ENCODE peak calls at places on chromosomes 16 and 17, in four cellular contexts. X, Z, M and D are unnamed samples. For H3K36me3 and H3K27me3, the result is how much of the 10 kb centered on the place peaks cover.

GRCh38 chr17:6110088-6110487 is 39.9 kb downstream of the WSCD1 start:
- DNase-seq in X (no peak), Z (no peak), M (no peak), D (no peak)

GRCh38 chr17:83078378-83079339 is 750 bp upstream of the METRNL start:
- DNase-seq in X (no peak), Z (no peak), M (peak), D (peak)

GRCh38 chr16:56985288-56985961 is 3.9 kb upstream of the NLRC5 start:
- DNase-seq in X (peak), Z (no peak), M (peak), D (peak)

GRCh38 chr16:17246577-17246885 is 224.2 kb downstream of the XYLT1 start:
- DNase-seq in X (no peak), Z (no peak), M (no peak), D (no peak)

GRCh38 chr17:82338858-82339633 is 5.5 kb upstream of the SECTM1 start:
- DNase-seq in X (peak), Z (no peak), M (peak), D (peak)

GRCh38 chr17:81735181-81736102 is 23.4 kb downstream of the SLC25A10 start:
- DNase-seq in X (no peak), Z (no peak), M (peak), D (no peak)

GRCh38 chr17:76417499-76418143 is 33.2 kb downstream of the SPHK1 start:
- DNase-seq in X (no peak), Z (no peak), M (no peak), D (no peak)

GRCh38 chr17:4834621-4835020 is 1.5 kb downstream of the MINK1 start:
- DNase-seq in X (no peak), Z (no peak), M (peak), D (no peak)

GRCh38 chr17:63309021-63309420 is 137.1 kb downstream of the CYB561 start:
- DNase-seq in X (no peak), Z (no peak), M (no peak), D (no peak)

GRCh38 chr16:15952265-15952711 is 2.9 kb downstream of the ABCC1 start:
- DNase-seq in X (no peak), Z (no peak), M (no peak), D (no peak)

GRCh38 chr17:21005803-21006202 is 37.0 kb downstream of the USP22 start:
- DNase-seq in X (no peak), Z (no peak), M (no peak), D (no peak)

GRCh38 chr17:50661795-50662391 is 27.2 kb downstream of the ABCC3 start:
- DNase-seq in X (no peak), Z (peak), M (peak), D (peak)

GRCh38 chr17:43615952-43616351 is 45.8 kb downstream of the MEOX1 start:
- DNase-seq in X (no peak), Z (no peak), M (no peak), D (no peak)

GRCh38 chr16:28873543-28874201 is 4.6 kb upstream of the ATP2A1 start:
- DNase-seq in X (no peak), Z (peak), M (peak), D (peak)

GRCh38 chr16:11583171-11583570 is 3.5 kb downstream of the LITAF start:
- DNase-seq in X (no peak), Z (no peak), M (peak), D (no peak)

GRCh38 chr17:81064746-81065475 is 30.0 kb downstream of the BAIAP2 start:
- DNase-seq in X (no peak), Z (no peak), M (peak), D (peak)

GRCh38 chr17:3827124-3827773 is 18.8 kb downstream of the NCBP3 start:
- DNase-seq in X (no peak), Z (peak), M (peak), D (peak)

GRCh38 chr16:12535535-12536411 is 267.9 kb downstream of the CPPED1 start:
- DNase-seq in X (no peak), Z (peak), M (no peak), D (peak)

GRCh38 chr16:85393674-85394510 is 219.2 kb upstream of the GSE1 start:
- DNase-seq in X (peak), Z (peak), M (peak), D (peak)

GRCh38 chr16:89422527-89422904 is 67.8 kb downstream of the ANKRD11 start:
- DNase-seq in X (no peak), Z (no peak), M (peak), D (no peak)

GRCh38 chr16:30698816-30699614 is at the start of gene SRCAP:
- DNase-seq in X (peak), Z (peak), M (peak), D (peak)

GRCh38 chr16:30698139-30698815 is 694 bp upstream of the SRCAP start:
- DNase-seq in X (peak), Z (peak), M (peak), D (peak)

GRCh38 chr16:30700971-30701370 is 2.0 kb downstream of the SRCAP start:
- DNase-seq in X (no peak), Z (no peak), M (no peak), D (no peak)

GRCh38 chr16:30699615-30700099 is 686 bp downstream of the SRCAP start:
- DNase-seq in X (no peak), Z (no peak), M (no peak), D (peak)

GRCh38 chr16:30700491-30700890 is 1.5 kb downstream of the SRCAP start:
- DNase-seq in X (peak), Z (no peak), M (peak), D (peak)
- H3K36me3 ChIP-seq in X (half or more), Z (half or more), M (under half), D (under half)

GRCh38 chr17:40319651-40320550 is 10.9 kb downstream of the RARA start:
- DNase-seq in X (peak), Z (peak), M (peak), D (peak)
- H3K27me3 ChIP-seq in X (under half), Z (under half), M (under half), D (under half)

DNA sequence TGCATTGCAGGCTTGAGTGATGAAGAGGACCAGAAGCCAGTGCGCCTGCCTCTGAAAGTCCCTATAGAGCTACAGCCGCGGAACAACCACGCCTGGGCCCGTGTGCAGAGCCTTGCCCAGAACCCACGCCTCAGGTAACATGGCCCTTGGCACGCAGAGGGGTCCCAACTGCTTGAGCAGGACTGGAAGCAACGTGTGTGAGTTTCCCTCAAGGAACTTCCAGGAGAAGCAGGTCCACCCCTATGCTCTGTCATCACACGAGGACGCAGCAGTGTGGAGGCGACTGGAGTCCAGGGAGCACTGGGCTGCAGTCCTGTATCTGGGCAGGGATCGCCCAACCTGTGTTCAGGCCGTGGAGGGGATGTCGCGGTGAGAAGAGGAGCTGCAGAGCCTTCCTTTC is 25.1 kb upstream of the JPT2 start:
- DNase-seq in X (no peak), Z (no peak), M (no peak), D (no peak)
- H3K36me3 ChIP-seq in X (half or more), Z (half or more), M (half or more), D (under half)

GRCh38 chr17:77695386-77695785 is 263.1 kb upstream of the TNRC6C start:
- DNase-seq in X (no peak), Z (no peak), M (peak), D (peak)

GRCh38 chr17:77697480-77698400 is 260.8 kb upstream of the TNRC6C start:
- DNase-seq in X (no peak), Z (no peak), M (no peak), D (peak)

GRCh38 chr17:77696151-77696719 is 262.3 kb upstream of the TNRC6C start:
- DNase-seq in X (no peak), Z (no peak), M (no peak), D (peak)

GRCh38 chr17:77698903-77699615 is 259.4 kb upstream of the TNRC6C start:
- DNase-seq in X (no peak), Z (no peak), M (peak), D (no peak)

DNA sequence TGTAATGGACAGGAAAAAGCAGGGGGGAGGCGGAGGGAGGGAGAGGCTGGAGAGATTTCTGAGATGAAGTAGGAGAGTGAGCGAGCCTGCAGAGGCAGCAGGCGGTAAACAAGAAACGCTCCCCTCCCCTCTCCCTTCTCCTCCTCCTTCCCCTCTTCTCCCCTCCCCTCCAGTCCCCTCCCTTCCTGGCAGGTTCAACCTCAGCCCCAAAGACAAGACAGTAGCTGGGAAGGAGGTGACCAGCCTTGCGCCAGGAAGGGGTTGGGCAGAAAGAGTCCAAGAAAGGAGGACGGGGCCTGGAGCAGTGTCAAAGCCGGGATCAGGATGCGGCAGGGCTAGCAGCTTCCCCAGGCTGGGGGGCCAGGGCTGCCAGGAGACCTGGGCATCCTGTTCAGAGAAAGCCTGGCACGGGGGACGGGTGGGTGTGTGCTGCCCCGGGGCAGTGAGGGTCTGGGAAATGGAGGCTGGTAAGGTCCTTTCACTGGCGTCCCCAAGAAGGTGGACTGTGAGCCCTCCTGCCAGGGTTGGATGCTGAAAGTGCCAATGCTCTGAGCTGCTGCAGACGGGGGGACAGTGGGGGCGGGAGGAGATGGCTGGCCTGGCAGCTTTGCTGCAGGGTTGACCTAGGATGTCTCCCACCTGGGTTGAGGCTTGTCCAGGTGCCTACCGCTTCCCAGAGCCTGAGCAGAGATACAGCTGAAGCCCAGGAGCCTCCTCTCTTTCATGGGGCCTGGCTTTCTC is 261.6 kb upstream of the TNRC6C start:
- DNase-seq in X (no peak), Z (no peak), M (peak), D (peak)
- H3K27me3 ChIP-seq in X (under half), Z (under half), M (under half), D (under half)

GRCh38 chr16:8775359-8775758 is 22.1 kb downstream of the TMEM186 start:
- DNase-seq in X (no peak), Z (no peak), M (no peak), D (no peak)
- H3K36me3 ChIP-seq in X (under half), Z (under half), M (under half), D (under half)

GRCh38 chr17:16342979-16343378 is 10.3 kb downstream of the CENPV start:
- DNase-seq in X (no peak), Z (no peak), M (peak), D (no peak)

GRCh38 chr17:16339402-16339801 is 13.9 kb downstream of the CENPV start:
- DNase-seq in X (no peak), Z (no peak), M (no peak), D (no peak)

GRCh38 chr17:16339959-16340358 is 13.3 kb downstream of the CENPV start:
- DNase-seq in X (no peak), Z (no peak), M (no peak), D (no peak)

GRCh38 chr17:16343569-16343968 is 9.7 kb downstream of the CENPV start:
- DNase-seq in X (no peak), Z (no peak), M (no peak), D (no peak)

DNA sequence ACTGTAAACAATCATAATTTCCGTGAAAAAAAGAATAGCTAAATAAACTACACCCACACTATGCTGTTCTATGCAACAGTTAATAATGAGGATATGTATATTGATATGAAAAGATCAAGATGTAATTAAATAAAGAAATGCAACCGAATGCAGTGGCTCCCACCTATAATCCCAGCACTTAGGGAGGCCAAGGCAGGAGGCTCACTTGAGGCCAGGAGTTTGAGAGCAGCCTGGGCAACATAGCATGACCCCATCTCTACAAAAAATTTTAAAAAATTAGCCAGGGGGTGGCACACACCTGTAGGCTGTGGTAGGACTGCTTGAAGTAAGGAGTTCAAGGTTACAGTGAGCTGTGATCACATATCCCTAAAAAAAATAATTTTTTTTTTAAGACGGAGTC is 14.9 kb downstream of the CENPV start:
- DNase-seq in X (no peak), Z (no peak), M (no peak), D (no peak)
- H3K27me3 ChIP-seq in X (under half), Z (under half), M (under half), D (under half)

DNA sequence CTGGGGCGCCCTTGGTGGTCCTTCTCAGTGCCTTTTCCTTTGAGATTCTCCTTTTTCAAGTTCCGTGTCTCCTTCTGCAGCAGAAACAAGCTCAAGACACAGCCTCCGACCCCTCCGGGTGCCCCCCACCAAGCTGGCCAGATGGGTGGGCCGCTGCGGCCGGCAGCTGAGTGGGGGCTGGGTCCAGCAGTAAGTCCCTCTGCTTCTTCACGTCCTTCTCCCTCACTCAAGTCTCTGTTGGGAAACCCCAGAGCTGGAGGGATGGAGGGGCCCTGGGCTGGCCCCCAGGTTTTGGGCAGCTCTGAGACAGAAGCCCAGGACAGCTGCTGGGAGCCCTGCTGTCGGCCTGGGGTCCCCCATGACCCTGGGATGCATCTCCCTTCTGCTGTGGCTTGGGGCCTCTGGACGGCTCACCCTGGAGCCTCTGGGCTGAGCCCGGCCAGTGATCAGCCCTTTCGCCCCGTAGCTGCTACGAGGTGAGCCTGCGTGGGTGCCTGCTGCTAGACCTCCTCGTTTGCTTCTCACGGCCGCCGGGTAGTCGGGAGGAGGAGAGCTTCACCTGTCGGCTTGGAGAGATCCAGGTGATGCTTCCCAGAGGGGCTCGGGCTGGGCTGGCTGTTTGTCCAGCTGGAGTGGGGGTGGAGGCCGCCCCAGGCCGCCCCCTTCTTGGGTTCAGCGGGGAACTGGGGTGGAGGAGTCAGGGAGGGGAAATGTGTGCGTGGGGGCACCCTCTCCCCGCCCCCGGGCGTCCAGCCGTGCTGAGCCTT is 10.7 kb downstream of the ENGASE start:
- DNase-seq in X (peak), Z (no peak), M (peak), D (no peak)
- H3K36me3 ChIP-seq in X (half or more), Z (under half), M (under half), D (under half)

GRCh38 chr16:14072360-14072759 is 1.2 kb downstream of the MRTFB start:
- DNase-seq in X (no peak), Z (no peak), M (no peak), D (no peak)

GRCh38 chr16:14070877-14071575 is at the start of gene MRTFB:
- DNase-seq in X (peak), Z (peak), M (peak), D (peak)

GRCh38 chr16:14070555-14070876 is 603 bp upstream of the MRTFB start:
- DNase-seq in X (no peak), Z (no peak), M (peak), D (no peak)

GRCh38 chr16:14071576-14072271 is 605 bp downstream of the MRTFB start:
- DNase-seq in X (peak), Z (peak), M (peak), D (no peak)

GRCh38 chr16:14069818-14070217 is 1.3 kb upstream of the MRTFB start:
- DNase-seq in X (no peak), Z (no peak), M (no peak), D (no peak)
- H3K27me3 ChIP-seq in X (under half), Z (under half), M (under half), D (under half)

DNA sequence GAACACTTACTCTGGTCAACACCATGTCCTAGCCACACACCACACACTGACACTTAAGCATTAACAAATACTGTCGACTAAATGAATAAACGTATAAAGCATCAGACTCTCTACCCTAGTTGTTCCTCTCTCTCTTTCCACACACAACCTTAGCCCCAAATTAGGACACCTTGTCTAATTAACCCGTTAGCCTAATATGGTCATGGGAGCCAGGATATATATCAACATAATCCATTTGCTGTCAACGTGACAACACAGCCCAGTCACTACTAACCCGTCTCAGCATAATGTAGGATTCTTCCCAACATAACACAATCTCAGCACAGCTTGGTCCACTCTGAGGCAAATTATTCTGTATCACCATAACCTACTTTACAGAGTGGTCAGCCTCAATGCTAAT is 2.2 kb downstream of the DVL2 start:
- DNase-seq in X (no peak), Z (no peak), M (no peak), D (no peak)
- H3K36me3 ChIP-seq in X (half or more), Z (half or more), M (half or more), D (under half)

DNA sequence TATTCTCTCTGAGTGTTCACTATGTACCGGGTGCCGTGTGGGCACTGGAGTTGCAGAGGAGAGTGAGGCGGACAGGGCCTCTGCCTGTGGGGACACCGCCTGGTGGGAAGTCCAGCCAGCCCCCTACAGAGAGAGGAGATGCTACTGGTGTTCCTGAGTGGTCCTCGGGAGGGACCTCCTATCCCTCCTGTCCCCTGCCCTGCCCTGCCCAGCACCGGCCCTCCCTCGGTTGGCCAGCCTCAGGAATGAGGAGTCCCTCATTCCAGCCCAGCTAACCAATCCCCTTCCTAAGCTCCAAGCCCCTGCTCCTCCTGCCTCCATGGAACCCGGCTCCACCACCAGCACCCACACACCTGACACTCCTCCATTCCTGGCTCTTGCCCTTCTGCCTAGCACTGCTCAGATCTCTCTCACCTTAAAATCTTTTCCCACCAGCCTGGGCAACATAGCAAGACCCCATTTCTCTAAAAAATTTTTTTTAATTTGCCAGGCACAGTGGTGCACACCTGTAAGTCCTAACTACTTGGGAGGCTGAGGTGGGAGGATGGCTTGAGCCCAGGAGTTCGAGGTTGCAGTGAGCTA is 2.0 kb downstream of the ASGR2 start:
- DNase-seq in X (no peak), Z (no peak), M (peak), D (no peak)
- H3K27me3 ChIP-seq in X (under half), Z (under half), M (under half), D (under half)